ENCODE peak calls at places on chromosomes 5 and 9, in four cellular contexts. H, R, S and X are unnamed samples.

GRCh38 chr5:76402880-76403712 is at the start of gene IQGAP2:
- DNase-seq in H (peak), R (peak), S (no peak), X (peak)

GRCh38 chr9:84996049-84996448 is 326.5 kb downstream of the NTRK2 start:
- DNase-seq in H (no peak), R (no peak), S (no peak), X (no peak)

GRCh38 chr9:119005162-119005561 is 364.1 kb downstream of the BRINP1 start:
- DNase-seq in H (no peak), R (no peak), S (no peak), X (no peak)

GRCh38 chr9:6655036-6655435 is 9.5 kb upstream of the GLDC start:
- DNase-seq in H (no peak), R (no peak), S (no peak), X (no peak)

GRCh38 chr9:127796899-127797370 is 5.7 kb upstream of the FPGS start:
- DNase-seq in H (no peak), R (peak), S (no peak), X (no peak)

GRCh38 chr5:118126159-118126558 is 862.2 kb downstream of the DTWD2 start:
- DNase-seq in H (no peak), R (no peak), S (no peak), X (peak)

GRCh38 chr9:92669527-92669889 is 423 bp downstream of the IPPK start:
- DNase-seq in H (no peak), R (no peak), S (no peak), X (no peak)

GRCh38 chr5:125410501-125411162 is 664.2 kb upstream of the ZNF608 start:
- DNase-seq in H (no peak), R (no peak), S (no peak), X (peak)

GRCh38 chr9:14322211-14323082 is 8.5 kb upstream of the NFIB start:
- DNase-seq in H (peak), R (peak), S (peak), X (peak)
- H3K27ac ChIP-seq in H (peak), R (peak), S (peak), X (peak)

GRCh38 chr5:161369032-161369431 is 177.5 kb downstream of the GABRB2 start:
- DNase-seq in H (no peak), R (no peak), S (no peak), X (no peak)
- H3K27ac ChIP-seq in H (no peak), R (no peak), S (no peak), X (no peak)

GRCh38 chr5:141597814-141598213 is 21.0 kb downstream of the DIAPH1 start:
- DNase-seq in H (no peak), R (no peak), S (no peak), X (no peak)

GRCh38 chr5:141596867-141597266 is 21.9 kb downstream of the DIAPH1 start:
- DNase-seq in H (no peak), R (no peak), S (no peak), X (no peak)

GRCh38 chr5:141598389-141599360 is 20.1 kb downstream of the DIAPH1 start:
- DNase-seq in H (no peak), R (no peak), S (no peak), X (no peak)

DNA sequence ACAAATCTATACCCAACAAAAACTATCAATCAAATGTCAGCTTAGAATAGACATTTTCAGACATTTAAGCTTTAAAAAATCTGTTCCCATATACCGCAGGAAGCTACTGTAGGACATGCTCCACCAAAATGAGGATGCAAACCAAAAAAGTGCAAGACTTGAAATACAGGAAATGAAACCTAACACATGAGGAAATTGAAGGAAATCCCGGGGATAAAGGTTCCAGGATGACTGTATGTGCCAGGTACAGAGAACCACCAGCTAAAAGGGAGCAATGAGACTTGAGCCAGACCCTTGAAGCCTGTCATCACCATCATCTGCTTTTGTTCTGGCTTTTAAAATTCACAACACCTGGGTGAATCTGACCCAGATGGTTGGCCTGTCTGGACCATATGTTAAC is 21.4 kb downstream of the DIAPH1 start:
- DNase-seq in H (no peak), R (no peak), S (no peak), X (no peak)
- H3K27ac ChIP-seq in H (no peak), R (no peak), S (peak), X (no peak)

GRCh38 chr5:138467711-138468132 is 2.4 kb downstream of the EGR1 start:
- DNase-seq in H (no peak), R (no peak), S (peak), X (no peak)
- H3K27ac ChIP-seq in H (peak), R (no peak), S (no peak), X (no peak)

GRCh38 chr5:134438268-134438622 is 26.6 kb upstream of the CDKN2AIPNL start:
- DNase-seq in H (no peak), R (no peak), S (no peak), X (peak)
- H3K27ac ChIP-seq in H (peak), R (no peak), S (peak), X (no peak)

GRCh38 chr9:104974053-104974983 is 46.4 kb upstream of the ABCA1 start:
- DNase-seq in H (no peak), R (no peak), S (no peak), X (no peak)
- H3K27ac ChIP-seq in H (no peak), R (no peak), S (no peak), X (no peak)

DNA sequence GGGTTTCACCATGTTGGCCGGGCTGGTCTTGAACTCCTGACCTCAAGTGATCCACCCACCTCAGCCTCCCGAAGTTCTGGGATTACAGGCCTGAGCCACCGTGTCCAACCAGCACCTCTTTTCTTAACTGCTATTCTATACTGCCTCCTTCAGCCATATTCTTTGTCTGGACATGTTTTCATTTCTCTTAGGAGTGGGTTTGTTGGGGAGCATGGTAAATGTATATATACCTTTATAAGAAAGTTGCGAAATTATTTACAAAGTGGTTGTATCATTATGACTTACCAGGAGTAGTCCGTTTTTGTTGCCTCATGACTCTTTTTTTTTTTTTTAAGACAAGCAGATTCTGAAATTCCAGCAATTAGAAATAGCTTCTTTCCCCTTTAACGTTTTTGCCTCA is 38.7 kb downstream of the CDC42SE2 start:
- DNase-seq in H (no peak), R (no peak), S (no peak), X (no peak)
- H3K27ac ChIP-seq in H (no peak), R (no peak), S (peak), X (no peak)

GRCh38 chr9:120915854-120916495 is 10.6 kb downstream of the TRAF1 start:
- DNase-seq in H (no peak), R (no peak), S (no peak), X (no peak)

GRCh38 chr9:120913673-120914266 is 12.8 kb downstream of the TRAF1 start:
- DNase-seq in H (no peak), R (no peak), S (no peak), X (no peak)

GRCh38 chr9:120916573-120916972 is 10.0 kb downstream of the TRAF1 start:
- DNase-seq in H (peak), R (peak), S (no peak), X (no peak)

GRCh38 chr9:120914410-120914809 is 12.2 kb downstream of the TRAF1 start:
- DNase-seq in H (no peak), R (peak), S (no peak), X (no peak)

DNA sequence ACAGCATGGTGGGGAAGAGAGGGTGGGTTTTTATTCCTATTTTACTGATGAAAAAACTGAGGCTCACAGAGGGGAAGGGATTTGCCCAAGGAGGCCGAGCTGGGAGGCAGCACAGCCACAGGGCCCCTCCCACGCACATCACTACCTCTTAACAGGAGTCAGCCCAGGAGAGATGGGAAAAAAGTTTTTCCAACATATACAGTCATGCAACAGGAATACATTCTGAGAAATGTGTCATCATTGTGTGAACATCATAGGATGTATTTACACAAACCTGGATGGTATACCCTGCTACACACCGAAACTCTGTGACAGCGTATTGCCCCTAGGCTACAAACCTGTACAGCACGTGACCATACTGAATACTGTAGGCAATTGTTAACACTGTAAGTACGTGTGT is 11.6 kb downstream of the TRAF1 start:
- DNase-seq in H (no peak), R (no peak), S (no peak), X (no peak)
- H3K27ac ChIP-seq in H (peak), R (no peak), S (no peak), X (no peak)

GRCh38 chr9:136900988-136901515 is 14.7 kb downstream of the TRAF2 start:
- DNase-seq in H (no peak), R (no peak), S (no peak), X (no peak)

GRCh38 chr9:136896027-136896426 is 9.7 kb downstream of the TRAF2 start:
- DNase-seq in H (no peak), R (no peak), S (no peak), X (no peak)

GRCh38 chr9:136899196-136899595 is 12.9 kb downstream of the TRAF2 start:
- DNase-seq in H (no peak), R (no peak), S (no peak), X (no peak)

GRCh38 chr9:136900556-136900955 is 14.2 kb downstream of the TRAF2 start:
- DNase-seq in H (no peak), R (no peak), S (no peak), X (no peak)

GRCh38 chr9:136898483-136899100 is 12.3 kb downstream of the TRAF2 start:
- DNase-seq in H (no peak), R (no peak), S (no peak), X (no peak)
- H3K27ac ChIP-seq in H (no peak), R (no peak), S (no peak), X (no peak)